ENCODE peak calls at places on chromosomes 11 and 22, in seven cellular contexts. U is transverse colon, W is WERI-Rb-1, I is K562, J is cardiac muscle cell, M is fibroblast of lung, Q is neuronal stem cell. T is an unnamed sample.

GRCh38 chr22:37925767-37926166 is 19.7 kb downstream of the MICALL1 start:
- DNase-seq in W (no peak), U (no peak), J (no peak), I (no peak), M (no peak), Q (no peak), T (no peak)

GRCh38 chr22:40482391-40482790 is 112.0 kb downstream of the SGSM3 start:
- DNase-seq in I (no peak), J (no peak), U (no peak), W (no peak), Q (no peak), M (no peak), T (no peak)

GRCh38 chr11:129815596-129816461 is at the start of gene TMEM45B:
- DNase-seq in Q (no peak), W (peak), U (peak), I (no peak), M (no peak), J (peak), T (no peak)

GRCh38 chr22:39600491-39601179 is 30.1 kb downstream of the CACNA1I start:
- DNase-seq in I (no peak), M (no peak), J (no peak), Q (no peak), W (no peak), U (no peak), T (no peak)

GRCh38 chr22:46957521-46957920 is 195.1 kb downstream of the TBC1D22A start:
- DNase-seq in J (no peak), U (no peak), Q (no peak), W (no peak), I (no peak), M (no peak), T (peak)

GRCh38 chr11:119049081-119049480 is 7.9 kb downstream of the HYOU1 start:
- DNase-seq in Q (no peak), W (no peak), M (no peak), I (peak), U (no peak), J (no peak), T (no peak)

GRCh38 chr22:41479671-41480396 is 10.9 kb downstream of the ACO2 start:
- DNase-seq in U (no peak), Q (peak), J (peak), I (no peak), W (no peak), M (peak), T (no peak)

GRCh38 chr11:34266090-34266912 is 91.5 kb downstream of the ABTB2 start:
- DNase-seq in U (no peak), I (no peak), W (no peak), J (peak), Q (no peak), M (peak), T (peak)

GRCh38 chr11:537622-538430 is 499 bp downstream of the LRRC56 start:
- DNase-seq in M (no peak), Q (no peak), J (no peak), I (no peak), U (no peak), W (no peak), T (peak)

GRCh38 chr11:73907191-73907590 is 30.4 kb downstream of the PAAF1 start:
- DNase-seq in U (no peak), W (no peak), Q (no peak), I (peak), J (peak), M (no peak), T (no peak)

GRCh38 chr11:15783619-15784018 is 572.7 kb downstream of the SOX6 start:
- DNase-seq in Q (no peak), M (no peak), I (no peak), U (no peak), J (no peak), W (no peak), T (no peak)

GRCh38 chr22:24434472-24435322 is 7.3 kb downstream of the ADORA2A start:
- DNase-seq in Q (no peak), I (no peak), J (peak), U (peak), W (no peak), M (no peak), T (peak)

GRCh38 chr11:30830666-30831065 is 244.5 kb upstream of the MPPED2 start:
- DNase-seq in Q (no peak), I (no peak), M (no peak), W (no peak), J (no peak), U (no peak), T (no peak)

GRCh38 chr11:61075891-61076290 is 26.4 kb upstream of the CD5 start:
- DNase-seq in J (peak), M (peak), U (peak), Q (no peak), I (no peak), W (no peak), T (no peak)

GRCh38 chr11:10930224-10930960 is 72.5 kb upstream of the ZBED5 start:
- DNase-seq in J (no peak), Q (no peak), M (peak), W (peak), I (no peak), U (peak), T (no peak)

GRCh38 chr11:58770627-58771457 is 39.1 kb upstream of the GLYAT start:
- DNase-seq in I (peak), M (no peak), Q (no peak), J (no peak), W (no peak), U (no peak), T (no peak)

GRCh38 chr11:11406652-11407051 is 53.6 kb upstream of the CSNK2A3 start:
- DNase-seq in M (no peak), U (no peak), Q (no peak), J (no peak), W (no peak), I (no peak), T (no peak)

GRCh38 chr22:34950480-34950879 is 115.5 kb upstream of the ISX start:
- DNase-seq in U (no peak), W (no peak), I (no peak), J (no peak), Q (no peak), M (no peak), T (no peak)

GRCh38 chr11:86355256-86355655 is 19.4 kb upstream of the CCDC81 start:
- DNase-seq in W (no peak), J (no peak), U (no peak), M (no peak), Q (no peak), I (no peak), T (no peak)

GRCh38 chr11:132853886-132854285 is 678.4 kb downstream of the OPCML start:
- DNase-seq in M (no peak), U (no peak), I (no peak), W (peak), Q (no peak), J (no peak), T (no peak)

GRCh38 chr11:94199367-94200130 is 70.9 kb downstream of the PANX1 start:
- DNase-seq in Q (no peak), M (peak), J (no peak), I (no peak), W (no peak), U (no peak), T (no peak)

GRCh38 chr11:71076525-71077304 is 175.7 kb downstream of the SHANK2 start:
- DNase-seq in U (no peak), M (no peak), I (no peak), J (no peak), W (peak), Q (no peak), T (no peak)

GRCh38 chr22:33803371-33803770 is 116.9 kb downstream of the LARGE1 start:
- DNase-seq in W (no peak), U (no peak), M (peak), J (peak), Q (no peak), I (no peak), T (peak)

GRCh38 chr22:17774928-17775675 is 833 bp upstream of the BID start:
- DNase-seq in M (no peak), Q (no peak), J (no peak), W (no peak), U (no peak), I (no peak), T (no peak)

GRCh38 chr11:13120691-13121090 is 111.6 kb downstream of the RASSF10 start:
- DNase-seq in W (no peak), I (no peak), U (no peak), J (peak), Q (no peak), M (peak), T (no peak)

GRCh38 chr22:47159592-47159991 is 397.1 kb downstream of the TBC1D22A start:
- DNase-seq in M (no peak), Q (no peak), I (no peak), W (no peak), U (no peak), J (no peak), T (no peak)

GRCh38 chr11:104713366-104713765 is 184.9 kb downstream of the CASP12 start:
- DNase-seq in J (peak), I (no peak), Q (no peak), M (peak), U (no peak), W (no peak), T (no peak)

GRCh38 chr11:112962854-112963367 is 1.7 kb downstream of the NCAM1 start:
- DNase-seq in U (peak), I (no peak), W (peak), M (peak), Q (peak), J (peak), T (peak)

GRCh38 chr22:43829904-43830851 is 18.1 kb upstream of the EFCAB6 start:
- DNase-seq in M (peak), J (peak), W (no peak), U (no peak), Q (no peak), I (no peak), T (peak)

GRCh38 chr11:61974766-61975631 is 7.6 kb upstream of the FTH1 start:
- DNase-seq in U (peak), Q (no peak), W (no peak), J (peak), M (no peak), I (no peak), T (no peak)

GRCh38 chr22:29380032-29380781 is 8.2 kb downstream of the AP1B1 start:
- DNase-seq in W (no peak), M (no peak), U (no peak), I (no peak), Q (no peak), J (no peak), T (no peak)

GRCh38 chr11:118265954-118266353 is 1.9 kb upstream of the MPZL2 start:
- DNase-seq in J (no peak), Q (no peak), U (peak), W (no peak), M (no peak), I (no peak), T (no peak)

GRCh38 chr11:64661146-64661545 is 61.9 kb downstream of the NRXN2 start:
- DNase-seq in J (peak), U (no peak), I (no peak), M (peak), W (no peak), Q (no peak), T (no peak)

GRCh38 chr22:49976439-49977175 is 16.0 kb downstream of the PIM3 start:
- DNase-seq in M (no peak), J (no peak), U (peak), Q (no peak), I (peak), W (no peak), T (no peak)

GRCh38 chr11:87722756-87723599 is 452.3 kb downstream of the RAB38 start:
- DNase-seq in U (peak), M (peak), J (peak), Q (no peak), W (peak), I (peak), T (no peak)

DNA sequence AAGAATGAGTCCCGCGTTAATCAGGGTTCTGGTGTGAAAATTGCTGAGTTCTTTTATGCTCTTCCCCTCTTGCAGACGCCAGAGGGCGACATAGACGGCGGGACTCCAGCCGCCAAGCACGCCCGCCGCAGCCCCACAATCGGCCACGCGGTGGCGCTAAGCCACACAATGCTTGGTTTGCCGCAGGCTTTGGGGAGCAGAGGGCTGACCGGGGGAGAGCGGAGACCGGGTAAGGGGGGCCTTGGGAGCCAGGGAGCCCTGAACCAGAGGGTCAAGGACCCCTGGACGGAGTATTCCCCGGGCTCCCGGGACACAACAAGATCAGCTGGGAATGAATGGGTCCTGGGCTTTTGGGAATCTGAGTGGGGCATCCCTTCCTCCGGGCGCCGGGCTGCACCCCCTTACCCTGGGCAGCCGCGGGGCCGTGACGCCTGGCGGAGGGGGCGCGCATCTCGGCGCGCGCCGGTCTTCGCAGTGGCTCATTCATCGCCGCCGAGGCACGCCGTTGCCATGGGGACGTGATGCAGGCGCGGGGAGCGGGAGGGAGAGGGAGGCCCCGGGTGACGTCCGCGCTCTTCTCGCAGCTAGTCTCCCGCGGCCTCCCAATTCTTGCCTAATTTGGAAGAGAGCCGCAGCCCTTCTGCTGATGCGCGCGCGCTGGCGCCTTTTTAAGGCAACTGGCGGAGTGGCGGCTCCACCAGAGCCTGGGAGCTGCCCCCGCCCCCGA is 12.2 kb upstream of the NPAS4 start:
- DNase-seq in I (peak), W (peak), J (peak), U (peak), Q (peak), M (peak), T (peak)
- H3K4me3 ChIP-seq in I (no peak), W (peak), J (peak), U (peak), Q (peak), M (peak), T (peak)

DNA sequence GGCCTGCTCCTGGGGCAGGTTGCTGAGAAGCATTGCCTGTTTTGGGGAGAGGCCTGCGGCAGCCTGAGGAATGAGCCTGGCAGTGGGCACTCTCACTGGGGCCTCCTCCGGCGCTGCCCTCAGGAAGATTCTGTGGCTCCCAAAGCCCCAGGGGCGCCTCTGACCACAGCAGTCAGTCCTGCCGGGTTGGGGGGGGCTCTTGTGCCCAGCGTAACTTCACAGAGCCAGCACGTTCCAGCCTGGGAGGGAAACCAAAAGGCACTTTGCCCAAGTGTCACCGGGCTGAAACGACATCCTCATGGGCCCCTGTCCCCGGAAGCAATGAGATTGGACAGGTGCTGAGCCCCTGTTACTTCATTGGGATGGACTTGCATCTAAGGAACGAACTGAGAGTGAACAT is 4.3 kb upstream of the LRP5 start:
- DNase-seq in Q (no peak), I (no peak), J (no peak), M (no peak), U (no peak), W (no peak), T (no peak)
- H3K27ac ChIP-seq in Q (no peak), I (no peak), J (peak), M (no peak), U (no peak), W (no peak), T (no peak)

GRCh38 chr11:63535734-63536133 is 874 bp upstream of the PLAAT4 start:
- DNase-seq in Q (no peak), M (no peak), U (no peak), I (no peak), J (no peak), W (no peak), T (no peak)
- H3K4me3 ChIP-seq in Q (no peak), M (no peak), U (no peak), I (no peak), J (no peak), W (no peak), T (no peak)

DNA sequence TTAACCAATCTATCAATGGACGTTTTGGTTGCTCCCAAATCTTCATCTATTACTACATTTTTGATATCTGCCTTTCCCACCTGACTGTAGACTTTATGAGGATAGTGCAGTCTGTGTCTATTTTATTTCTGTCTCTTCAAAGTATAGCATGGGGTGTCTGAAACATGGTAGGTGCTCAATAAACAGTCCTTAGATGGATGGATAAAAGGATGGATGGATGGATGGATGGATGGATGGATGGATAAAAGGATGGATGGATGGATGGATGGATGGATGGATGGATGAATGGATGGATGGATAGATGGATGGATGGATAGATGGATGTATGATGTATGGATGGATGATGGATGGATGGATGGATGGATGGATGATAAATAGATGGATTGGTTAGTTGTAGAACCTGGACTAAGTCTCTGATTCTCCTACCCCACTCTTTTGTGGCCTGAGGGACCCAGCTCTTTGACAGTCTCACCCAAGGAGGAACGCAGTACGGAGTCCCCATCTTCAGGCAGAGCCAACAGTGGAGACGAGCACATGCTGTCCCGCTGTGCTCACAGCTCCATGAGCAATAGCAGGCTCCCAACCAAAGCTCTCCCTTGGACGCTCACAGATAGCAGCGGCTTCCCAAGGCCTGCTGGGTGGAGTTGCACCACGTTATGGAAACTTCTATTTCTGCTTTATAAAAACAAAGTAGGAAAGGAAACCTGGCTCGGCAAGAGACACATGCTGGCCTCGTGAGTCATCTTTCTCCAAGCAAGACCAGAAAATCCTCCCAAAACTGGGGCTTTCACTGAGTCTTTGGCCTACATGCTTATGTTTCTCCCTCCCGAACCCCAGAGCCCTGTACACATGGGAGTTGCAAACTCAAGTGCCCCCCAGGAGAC is 448.0 kb downstream of the MIAT start:
- DNase-seq in U (peak), J (peak), I (no peak), Q (no peak), W (no peak), M (peak), T (peak)
- H3K27ac ChIP-seq in U (peak), J (no peak), I (no peak), Q (no peak), W (no peak), M (no peak), T (peak)

GRCh38 chr11:18005376-18006129 is 7.3 kb downstream of the SERGEF start:
- DNase-seq in U (no peak), I (no peak), W (no peak), J (peak), M (no peak), Q (no peak), T (no peak)
- H3K4me3 ChIP-seq in U (no peak), I (no peak), W (no peak), J (no peak), M (no peak), Q (no peak), T (no peak)

DNA sequence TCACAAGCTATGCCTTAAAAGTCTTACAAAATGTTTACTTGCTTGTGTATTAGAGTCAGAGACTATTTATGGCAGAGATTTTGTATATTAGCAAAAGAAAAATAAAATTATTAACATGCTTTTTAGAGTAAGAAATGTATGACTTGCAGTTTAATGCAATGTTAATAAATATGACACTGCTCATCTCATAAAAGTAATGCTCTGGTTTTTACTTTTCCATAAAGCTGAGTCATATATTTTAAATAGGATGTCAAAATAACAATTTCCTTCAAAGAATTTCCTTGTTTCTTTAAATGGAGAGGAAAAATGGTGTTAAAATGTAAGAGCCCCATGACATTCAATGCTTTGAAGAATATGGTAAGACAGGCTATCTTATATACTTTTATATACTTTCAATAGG is 16.3 kb upstream of the RDX start:
- DNase-seq in Q (no peak), M (no peak), I (no peak), J (no peak), U (no peak), W (no peak), T (no peak)
- H3K27ac ChIP-seq in Q (no peak), M (no peak), I (no peak), J (no peak), U (no peak), W (no peak), T (no peak)

GRCh38 chr11:128737704-128738103 is 43.8 kb downstream of the FLI1 start:
- DNase-seq in W (no peak), M (no peak), I (no peak), U (no peak), J (peak), Q (no peak), T (no peak)

GRCh38 chr11:128739589-128739988 is 45.7 kb downstream of the FLI1 start:
- DNase-seq in M (no peak), I (no peak), U (no peak), Q (no peak), J (no peak), W (no peak), T (no peak)

GRCh38 chr11:128741511-128741910 is 47.6 kb downstream of the FLI1 start:
- DNase-seq in I (no peak), J (no peak), W (peak), U (no peak), Q (no peak), M (no peak), T (no peak)

GRCh38 chr11:128735935-128736610 is 42.2 kb downstream of the FLI1 start:
- DNase-seq in J (no peak), U (no peak), W (no peak), I (no peak), M (no peak), Q (no peak), T (no peak)

GRCh38 chr11:128738942-128739341 is 45.1 kb downstream of the FLI1 start:
- DNase-seq in M (no peak), U (no peak), Q (no peak), I (no peak), W (no peak), J (no peak), T (no peak)
- H3K4me3 ChIP-seq in M (no peak), U (no peak), Q (no peak), I (no peak), W (no peak), J (no peak), T (no peak)

DNA sequence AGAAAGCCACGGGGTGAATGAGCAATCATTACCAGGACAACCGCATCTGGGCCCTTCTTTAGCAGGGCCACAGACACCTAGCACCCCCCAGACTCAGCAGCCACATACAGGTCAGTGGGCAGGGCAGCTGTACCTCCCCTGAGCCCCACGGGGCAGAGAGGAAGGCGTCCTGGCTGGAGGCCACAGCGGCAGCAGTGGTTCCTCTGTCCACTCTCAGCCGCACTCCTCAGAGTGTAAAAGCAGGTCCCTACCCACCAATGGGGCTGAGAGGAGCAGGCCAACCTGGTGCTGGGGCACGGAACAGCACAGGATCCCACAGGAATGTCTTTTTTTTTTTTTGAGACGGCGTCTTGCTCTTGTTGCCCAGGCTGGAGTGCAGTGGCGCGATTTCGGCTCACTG is 65.5 kb downstream of the APOL1 start:
- DNase-seq in Q (no peak), W (no peak), J (no peak), I (no peak), M (no peak), U (no peak), T (no peak)
- H3K27ac ChIP-seq in Q (no peak), W (no peak), J (no peak), I (no peak), M (no peak), U (peak), T (peak)

GRCh38 chr11:96306600-96306932 is 36.4 kb downstream of the MAML2 start:
- DNase-seq in U (no peak), M (no peak), I (no peak), Q (no peak), J (no peak), W (no peak), T (no peak)
- H3K4me3 ChIP-seq in U (no peak), M (peak), I (no peak), Q (peak), J (peak), W (no peak), T (no peak)